ENCODE peak calls at places on chromosomes 3 and 15, in five cellular contexts. One of them, this sample, is unnamed.
A peak's percentile ranks its signal among the peaks of the same experiment; 100 is the strongest.

GRCh38 chr3:57999423-58000115 is 8.7 kb upstream of the FLNB start:
- DNase-seq in mesenteric fat pad: no peak
- DNase-seq in RCC 7860: no peak
- DNase-seq in AG20443: no peak
- DNase-seq in AG08395: no peak
- DNase-seq in this sample: no peak

GRCh38 chr15:65981837-65982696 is 112.8 kb downstream of the RAB11A start:
- DNase-seq in mesenteric fat pad: no peak
- DNase-seq in RCC 7860: no peak
- DNase-seq in AG20443: no peak
- DNase-seq in AG08395: no peak
- DNase-seq in this sample: no peak

GRCh38 chr15:73265536-73266153 is 103.1 kb downstream of the HCN4 start:
- DNase-seq in mesenteric fat pad: no peak
- DNase-seq in RCC 7860: peak; percentile 14
- DNase-seq in AG20443: peak; percentile 35
- DNase-seq in AG08395: peak; percentile 49
- DNase-seq in this sample: no peak

GRCh38 chr15:78197632-78198031 is 36.7 kb downstream of the ACSBG1 start:
- DNase-seq in mesenteric fat pad: no peak
- DNase-seq in RCC 7860: no peak
- DNase-seq in AG20443: no peak
- DNase-seq in AG08395: no peak
- DNase-seq in this sample: peak; percentile 12

GRCh38 chr3:48248095-48248863 is 7.4 kb downstream of the ZNF589 start:
- DNase-seq in mesenteric fat pad: no peak
- DNase-seq in RCC 7860: no peak
- DNase-seq in AG20443: peak; percentile 70
- DNase-seq in AG08395: peak; percentile 67
- DNase-seq in this sample: no peak

GRCh38 chr15:57384816-57385215 is 8.5 kb downstream of the CGNL1 start:
- DNase-seq in mesenteric fat pad: no peak
- DNase-seq in RCC 7860: no peak
- DNase-seq in AG20443: no peak
- DNase-seq in AG08395: no peak
- DNase-seq in this sample: no peak

GRCh38 chr3:124492824-124493223 is 237.4 kb upstream of the UMPS start:
- DNase-seq in mesenteric fat pad: no peak
- DNase-seq in RCC 7860: peak; percentile 68
- DNase-seq in AG20443: peak; percentile 29
- DNase-seq in AG08395: peak; percentile 67
- DNase-seq in this sample: no peak

GRCh38 chr15:51726302-51727073 is 11.0 kb downstream of the LYSMD2 start:
- DNase-seq in mesenteric fat pad: no peak
- DNase-seq in RCC 7860: peak; percentile 85
- DNase-seq in AG20443: peak; percentile 92
- DNase-seq in AG08395: peak; percentile 96
- DNase-seq in this sample: peak; percentile 79

GRCh38 chr3:46361408-46362283 is 7.7 kb downstream of the CCR2 start:
- DNase-seq in mesenteric fat pad: no peak
- DNase-seq in RCC 7860: peak; percentile 29
- DNase-seq in AG20443: peak; percentile 47
- DNase-seq in AG08395: peak; percentile 67
- DNase-seq in this sample: no peak

GRCh38 chr15:65937476-65937875 is 68.2 kb downstream of the RAB11A start:
- DNase-seq in mesenteric fat pad: no peak
- DNase-seq in RCC 7860: no peak
- DNase-seq in AG20443: no peak
- DNase-seq in AG08395: peak; percentile 26
- DNase-seq in this sample: no peak

GRCh38 chr3:59517448-59517847 is 467.6 kb upstream of the CFAP20DC start:
- DNase-seq in mesenteric fat pad: no peak
- DNase-seq in RCC 7860: no peak
- DNase-seq in AG20443: no peak
- DNase-seq in AG08395: no peak
- DNase-seq in this sample: no peak

GRCh38 chr15:33526532-33526931 is 215.8 kb downstream of the RYR3 start:
- DNase-seq in mesenteric fat pad: no peak
- DNase-seq in RCC 7860: no peak
- DNase-seq in AG20443: no peak
- DNase-seq in AG08395: no peak
- DNase-seq in this sample: no peak

GRCh38 chr3:32934150-32934742 is 17.2 kb upstream of the CCR4 start:
- DNase-seq in mesenteric fat pad: no peak
- DNase-seq in RCC 7860: no peak
- DNase-seq in AG20443: peak; percentile 34
- DNase-seq in AG08395: no peak
- DNase-seq in this sample: peak; percentile 29

GRCh38 chr15:30042556-30042955 is 40.2 kb upstream of the GOLGA8J start:
- DNase-seq in mesenteric fat pad: no peak
- DNase-seq in RCC 7860: no peak
- DNase-seq in AG20443: no peak
- DNase-seq in AG08395: no peak
- DNase-seq in this sample: no peak

GRCh38 chr15:63364293-63365003 is 17.2 kb downstream of the CA12 start:
- DNase-seq in mesenteric fat pad: no peak
- DNase-seq in RCC 7860: peak; percentile 58
- DNase-seq in AG20443: no peak
- DNase-seq in AG08395: no peak
- DNase-seq in this sample: no peak